ENCODE peak calls at places on chromosomes 4 and X, in eight cellular contexts. One of them, this sample, is unnamed.

GRCh38 chrX:3145716-3146115 is 104.4 kb downstream of the ARSF start:
- DNase-seq in fibroblast of lung: no peak
- DNase-seq in H9: no peak
- DNase-seq in A549: no peak
- DNase-seq in astrocyte: no peak
- DNase-seq in PC-9: no peak
- DNase-seq in IMR-90: peak
- DNase-seq in GM23248: no peak
- DNase-seq in this sample: no peak

GRCh38 chrX:72714471-72714916 is 388 bp upstream of the PHKA1 start:
- DNase-seq in fibroblast of lung: peak
- DNase-seq in H9: peak
- DNase-seq in A549: peak
- DNase-seq in astrocyte: peak
- DNase-seq in PC-9: peak
- DNase-seq in IMR-90: peak
- DNase-seq in GM23248: peak
- DNase-seq in this sample: peak

GRCh38 chr4:85423414-85423813 is 51.5 kb upstream of the ARHGAP24 start:
- DNase-seq in fibroblast of lung: peak
- DNase-seq in H9: no peak
- DNase-seq in A549: no peak
- DNase-seq in astrocyte: peak
- DNase-seq in PC-9: no peak
- DNase-seq in IMR-90: no peak
- DNase-seq in GM23248: peak
- DNase-seq in this sample: peak

GRCh38 chr4:18754180-18754579 is 732.6 kb upstream of the LCORL start:
- DNase-seq in fibroblast of lung: no peak
- DNase-seq in H9: peak
- DNase-seq in A549: no peak
- DNase-seq in astrocyte: no peak
- DNase-seq in PC-9: peak
- DNase-seq in IMR-90: no peak
- DNase-seq in GM23248: no peak
- DNase-seq in this sample: peak

GRCh38 chrX:63050225-63050624 is 300.9 kb downstream of the SPIN4 start:
- DNase-seq in fibroblast of lung: no peak
- DNase-seq in H9: no peak
- DNase-seq in A549: peak
- DNase-seq in astrocyte: no peak
- DNase-seq in PC-9: no peak
- DNase-seq in IMR-90: no peak
- DNase-seq in GM23248: no peak
- DNase-seq in this sample: peak

GRCh38 chrX:40735318-40736169 is at the start of gene MED14:
- DNase-seq in fibroblast of lung: peak
- DNase-seq in H9: peak
- DNase-seq in A549: peak
- DNase-seq in astrocyte: peak
- DNase-seq in PC-9: peak
- DNase-seq in IMR-90: peak
- DNase-seq in GM23248: peak
- DNase-seq in this sample: peak

GRCh38 chr4:30839583-30840520 is 119.7 kb downstream of the PCDH7 start:
- DNase-seq in fibroblast of lung: peak
- DNase-seq in H9: no peak
- DNase-seq in A549: no peak
- DNase-seq in astrocyte: peak
- DNase-seq in PC-9: no peak
- DNase-seq in IMR-90: peak
- DNase-seq in GM23248: no peak
- DNase-seq in this sample: peak

GRCh38 chr4:95204873-95205272 is 343.9 kb downstream of the UNC5C start:
- DNase-seq in fibroblast of lung: peak
- DNase-seq in H9: no peak
- DNase-seq in A549: peak
- DNase-seq in astrocyte: no peak
- DNase-seq in PC-9: no peak
- DNase-seq in IMR-90: no peak
- DNase-seq in GM23248: peak
- DNase-seq in this sample: peak

DNA sequence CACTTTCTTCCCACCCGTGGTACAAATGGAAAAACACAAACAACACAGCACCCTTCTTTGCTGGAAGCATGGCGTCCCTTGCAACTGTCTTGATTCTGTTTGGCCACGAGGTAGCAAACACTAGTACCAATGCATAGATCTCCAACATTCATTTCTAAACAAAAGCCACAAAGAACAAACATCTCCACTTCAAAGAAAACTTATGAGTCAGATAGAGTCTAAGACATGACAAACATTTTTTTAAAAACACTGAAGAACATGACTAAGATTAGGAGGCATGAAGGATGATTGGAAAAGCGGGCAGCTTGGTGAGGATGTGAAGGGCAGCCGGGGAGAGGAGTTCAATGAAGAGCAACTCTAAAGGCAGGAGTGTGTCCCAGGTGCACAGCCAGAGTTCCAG is 197.6 kb upstream of the FAM9B start:
- DNase-seq in fibroblast of lung: peak
- DNase-seq in H9: no peak
- DNase-seq in A549: peak
- DNase-seq in astrocyte: peak
- DNase-seq in PC-9: no peak
- DNase-seq in IMR-90: peak
- DNase-seq in GM23248: peak
- DNase-seq in this sample: peak
- H3K4me2 ChIP-seq in fibroblast of lung: no peak
- H3K4me2 ChIP-seq in H9: no peak
- H3K4me2 ChIP-seq in A549: peak
- H3K4me2 ChIP-seq in astrocyte: no peak
- H3K4me2 ChIP-seq in PC-9: no peak
- H3K4me2 ChIP-seq in IMR-90: peak
- H3K4me2 ChIP-seq in GM23248: peak
- H3K4me2 ChIP-seq in this sample: peak

DNA sequence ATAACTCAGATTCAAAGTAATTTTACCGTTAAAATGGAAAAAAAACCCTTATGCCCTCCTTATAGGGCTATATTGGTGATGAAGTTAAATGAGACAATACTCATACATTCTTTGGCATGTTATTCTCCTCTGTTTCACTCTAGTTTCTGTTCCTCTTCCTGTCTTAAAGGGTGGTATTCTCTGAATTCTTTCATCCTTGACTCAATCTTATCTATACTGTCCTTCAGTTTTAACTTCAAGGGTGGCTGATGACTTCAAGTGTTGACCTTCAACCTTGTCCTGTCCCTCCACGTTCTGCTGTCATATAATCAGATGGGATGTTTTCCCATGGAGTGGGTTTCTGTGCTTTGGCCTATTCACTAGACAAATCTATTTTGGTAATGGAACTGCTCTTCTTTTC is 44.0 kb downstream of the ZNF518B start:
- DNase-seq in fibroblast of lung: no peak
- DNase-seq in H9: no peak
- DNase-seq in A549: no peak
- DNase-seq in astrocyte: no peak
- DNase-seq in PC-9: no peak
- DNase-seq in IMR-90: no peak
- DNase-seq in GM23248: no peak
- DNase-seq in this sample: no peak
- H3K4me2 ChIP-seq in fibroblast of lung: no peak
- H3K4me2 ChIP-seq in H9: no peak
- H3K4me2 ChIP-seq in A549: no peak
- H3K4me2 ChIP-seq in astrocyte: no peak
- H3K4me2 ChIP-seq in PC-9: no peak
- H3K4me2 ChIP-seq in IMR-90: no peak
- H3K4me2 ChIP-seq in GM23248: no peak
- H3K4me2 ChIP-seq in this sample: no peak

GRCh38 chrX:54808109-54808604 is 612 bp downstream of the MAGED2 start:
- DNase-seq in fibroblast of lung: peak
- DNase-seq in H9: peak
- DNase-seq in A549: peak
- DNase-seq in astrocyte: peak
- DNase-seq in PC-9: no peak
- DNase-seq in IMR-90: no peak
- DNase-seq in GM23248: peak
- DNase-seq in this sample: no peak

GRCh38 chrX:54808605-54809483 is 1.3 kb downstream of the MAGED2 start:
- DNase-seq in fibroblast of lung: peak
- DNase-seq in H9: peak
- DNase-seq in A549: peak
- DNase-seq in astrocyte: peak
- DNase-seq in PC-9: peak
- DNase-seq in IMR-90: peak
- DNase-seq in GM23248: peak
- DNase-seq in this sample: peak

GRCh38 chrX:54812306-54812705 is 4.8 kb downstream of the MAGED2 start:
- DNase-seq in fibroblast of lung: no peak
- DNase-seq in H9: no peak
- DNase-seq in A549: no peak
- DNase-seq in astrocyte: no peak
- DNase-seq in PC-9: no peak
- DNase-seq in IMR-90: no peak
- DNase-seq in GM23248: no peak
- DNase-seq in this sample: no peak

GRCh38 chrX:54811301-54811885 is 3.8 kb downstream of the MAGED2 start:
- DNase-seq in fibroblast of lung: no peak
- DNase-seq in H9: no peak
- DNase-seq in A549: no peak
- DNase-seq in astrocyte: no peak
- DNase-seq in PC-9: no peak
- DNase-seq in IMR-90: no peak
- DNase-seq in GM23248: no peak
- DNase-seq in this sample: no peak

DNA sequence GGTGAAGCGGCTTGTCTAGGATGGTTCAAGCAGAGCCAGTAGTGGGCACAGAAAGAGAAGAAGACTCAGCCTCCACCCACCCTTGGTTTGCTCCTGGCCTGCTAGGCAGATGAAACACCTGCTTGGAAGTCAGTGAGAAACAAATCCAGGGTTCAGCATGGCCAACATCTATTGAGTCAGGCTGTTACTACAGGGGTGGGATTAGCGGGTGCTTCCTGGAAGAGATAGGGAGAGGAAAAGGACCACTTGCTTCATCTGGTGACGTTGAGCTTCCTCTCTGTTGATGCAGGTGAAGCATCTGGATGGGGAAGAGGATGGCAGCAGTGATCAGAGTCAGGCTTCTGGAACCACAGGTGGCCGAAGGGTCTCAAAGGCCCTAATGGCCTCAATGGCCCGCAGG is 3.0 kb downstream of the MAGED2 start:
- DNase-seq in fibroblast of lung: no peak
- DNase-seq in H9: no peak
- DNase-seq in A549: no peak
- DNase-seq in astrocyte: no peak
- DNase-seq in PC-9: no peak
- DNase-seq in IMR-90: no peak
- DNase-seq in GM23248: no peak
- DNase-seq in this sample: no peak
- H3K4me2 ChIP-seq in fibroblast of lung: peak
- H3K4me2 ChIP-seq in H9: no peak
- H3K4me2 ChIP-seq in A549: peak
- H3K4me2 ChIP-seq in astrocyte: peak
- H3K4me2 ChIP-seq in PC-9: peak
- H3K4me2 ChIP-seq in IMR-90: peak
- H3K4me2 ChIP-seq in GM23248: peak
- H3K4me2 ChIP-seq in this sample: peak

GRCh38 chr4:41510179-41510578 is 27.8 kb upstream of the LIMCH1 start:
- DNase-seq in fibroblast of lung: no peak
- DNase-seq in H9: no peak
- DNase-seq in A549: no peak
- DNase-seq in astrocyte: no peak
- DNase-seq in PC-9: no peak
- DNase-seq in IMR-90: no peak
- DNase-seq in GM23248: no peak
- DNase-seq in this sample: no peak
- H3K4me2 ChIP-seq in fibroblast of lung: no peak
- H3K4me2 ChIP-seq in H9: no peak
- H3K4me2 ChIP-seq in A549: no peak
- H3K4me2 ChIP-seq in astrocyte: no peak
- H3K4me2 ChIP-seq in PC-9: no peak
- H3K4me2 ChIP-seq in IMR-90: no peak
- H3K4me2 ChIP-seq in GM23248: no peak
- H3K4me2 ChIP-seq in this sample: no peak